ENCODE peak calls at places on chromosome 1, in nine cellular contexts. One of them, this sample, is unnamed.

GRCh38 chr1:216632980-216633379 is 90.2 kb downstream of the ESRRG start:
- DNase-seq in activated naive CD8-positive, alpha-beta T cell treated with anti-CD3 and anti-CD28 coated beads for 36 hours: no peak
- DNase-seq in mesothelial cell of epicardium: no peak
- DNase-seq in NCI-H1092: no peak
- DNase-seq in cardiac muscle cell: peak
- DNase-seq in breast epithelium: no peak
- DNase-seq in SK-MEL-5: no peak
- DNase-seq in midbrain: no peak
- DNase-seq in activated T-cell treated with anti-CD3 and anti-CD28 coated beads for 48 hours: no peak
- DNase-seq in this sample: peak

GRCh38 chr1:25609921-25610320 is 6.7 kb upstream of the MAN1C1 start:
- DNase-seq in mesothelial cell of epicardium: no peak
- DNase-seq in breast epithelium: no peak
- DNase-seq in NCI-H1092: no peak
- DNase-seq in midbrain: no peak
- DNase-seq in activated T-cell treated with anti-CD3 and anti-CD28 coated beads for 48 hours: no peak
- DNase-seq in activated naive CD8-positive, alpha-beta T cell treated with anti-CD3 and anti-CD28 coated beads for 36 hours: no peak
- DNase-seq in SK-MEL-5: no peak
- DNase-seq in cardiac muscle cell: no peak
- DNase-seq in this sample: no peak

GRCh38 chr1:93899543-93900207 is 9.6 kb downstream of the GCLM start:
- DNase-seq in midbrain: no peak
- DNase-seq in cardiac muscle cell: no peak
- DNase-seq in mesothelial cell of epicardium: no peak
- DNase-seq in SK-MEL-5: no peak
- DNase-seq in NCI-H1092: no peak
- DNase-seq in activated naive CD8-positive, alpha-beta T cell treated with anti-CD3 and anti-CD28 coated beads for 36 hours: no peak
- DNase-seq in breast epithelium: no peak
- DNase-seq in activated T-cell treated with anti-CD3 and anti-CD28 coated beads for 48 hours: no peak
- DNase-seq in this sample: no peak

GRCh38 chr1:34642679-34643078 is 112.2 kb upstream of the GJB5 start:
- DNase-seq in cardiac muscle cell: no peak
- DNase-seq in activated naive CD8-positive, alpha-beta T cell treated with anti-CD3 and anti-CD28 coated beads for 36 hours: no peak
- DNase-seq in midbrain: no peak
- DNase-seq in mesothelial cell of epicardium: no peak
- DNase-seq in NCI-H1092: no peak
- DNase-seq in activated T-cell treated with anti-CD3 and anti-CD28 coated beads for 48 hours: no peak
- DNase-seq in breast epithelium: no peak
- DNase-seq in SK-MEL-5: no peak
- DNase-seq in this sample: no peak

GRCh38 chr1:204673909-204674701 is 11.4 kb downstream of the LRRN2 start:
- DNase-seq in midbrain: no peak
- DNase-seq in mesothelial cell of epicardium: no peak
- DNase-seq in SK-MEL-5: no peak
- DNase-seq in NCI-H1092: peak
- DNase-seq in activated naive CD8-positive, alpha-beta T cell treated with anti-CD3 and anti-CD28 coated beads for 36 hours: no peak
- DNase-seq in breast epithelium: no peak
- DNase-seq in cardiac muscle cell: no peak
- DNase-seq in activated T-cell treated with anti-CD3 and anti-CD28 coated beads for 48 hours: no peak
- DNase-seq in this sample: peak

GRCh38 chr1:182869241-182869666 is 30.1 kb downstream of the DHX9 start:
- DNase-seq in NCI-H1092: no peak
- DNase-seq in cardiac muscle cell: no peak
- DNase-seq in breast epithelium: no peak
- DNase-seq in SK-MEL-5: no peak
- DNase-seq in mesothelial cell of epicardium: peak
- DNase-seq in activated naive CD8-positive, alpha-beta T cell treated with anti-CD3 and anti-CD28 coated beads for 36 hours: no peak
- DNase-seq in midbrain: no peak
- DNase-seq in activated T-cell treated with anti-CD3 and anti-CD28 coated beads for 48 hours: no peak
- DNase-seq in this sample: no peak

GRCh38 chr1:53665996-53666395 is 73.0 kb downstream of the GLIS1 start:
- DNase-seq in activated T-cell treated with anti-CD3 and anti-CD28 coated beads for 48 hours: no peak
- DNase-seq in NCI-H1092: no peak
- DNase-seq in cardiac muscle cell: no peak
- DNase-seq in breast epithelium: no peak
- DNase-seq in SK-MEL-5: no peak
- DNase-seq in mesothelial cell of epicardium: no peak
- DNase-seq in activated naive CD8-positive, alpha-beta T cell treated with anti-CD3 and anti-CD28 coated beads for 36 hours: no peak
- DNase-seq in midbrain: no peak
- DNase-seq in this sample: no peak

GRCh38 chr1:15213333-15213732 is 33.7 kb upstream of the FHAD1 start:
- DNase-seq in midbrain: no peak
- DNase-seq in activated naive CD8-positive, alpha-beta T cell treated with anti-CD3 and anti-CD28 coated beads for 36 hours: no peak
- DNase-seq in NCI-H1092: no peak
- DNase-seq in SK-MEL-5: no peak
- DNase-seq in breast epithelium: no peak
- DNase-seq in cardiac muscle cell: no peak
- DNase-seq in activated T-cell treated with anti-CD3 and anti-CD28 coated beads for 48 hours: no peak
- DNase-seq in mesothelial cell of epicardium: no peak
- DNase-seq in this sample: no peak

GRCh38 chr1:111370871-111371270 is 56.7 kb downstream of the OVGP1 start:
- DNase-seq in midbrain: no peak
- DNase-seq in mesothelial cell of epicardium: no peak
- DNase-seq in breast epithelium: no peak
- DNase-seq in activated naive CD8-positive, alpha-beta T cell treated with anti-CD3 and anti-CD28 coated beads for 36 hours: no peak
- DNase-seq in NCI-H1092: no peak
- DNase-seq in SK-MEL-5: no peak
- DNase-seq in cardiac muscle cell: no peak
- DNase-seq in activated T-cell treated with anti-CD3 and anti-CD28 coated beads for 48 hours: no peak
- DNase-seq in this sample: no peak

GRCh38 chr1:57536749-57537423 is 113.0 kb upstream of the DAB1 start:
- DNase-seq in activated naive CD8-positive, alpha-beta T cell treated with anti-CD3 and anti-CD28 coated beads for 36 hours: no peak
- DNase-seq in activated T-cell treated with anti-CD3 and anti-CD28 coated beads for 48 hours: no peak
- DNase-seq in cardiac muscle cell: no peak
- DNase-seq in mesothelial cell of epicardium: no peak
- DNase-seq in SK-MEL-5: no peak
- DNase-seq in breast epithelium: no peak
- DNase-seq in NCI-H1092: no peak
- DNase-seq in midbrain: no peak
- DNase-seq in this sample: no peak

GRCh38 chr1:12088607-12089006 is 25.5 kb downstream of the TNFRSF8 start:
- DNase-seq in breast epithelium: no peak
- DNase-seq in NCI-H1092: no peak
- DNase-seq in SK-MEL-5: no peak
- DNase-seq in activated naive CD8-positive, alpha-beta T cell treated with anti-CD3 and anti-CD28 coated beads for 36 hours: peak
- DNase-seq in mesothelial cell of epicardium: no peak
- DNase-seq in activated T-cell treated with anti-CD3 and anti-CD28 coated beads for 48 hours: no peak
- DNase-seq in cardiac muscle cell: no peak
- DNase-seq in midbrain: no peak
- DNase-seq in this sample: no peak

GRCh38 chr1:54302951-54303843 is 103.0 kb downstream of the SSBP3 start:
- DNase-seq in mesothelial cell of epicardium: no peak
- DNase-seq in midbrain: no peak
- DNase-seq in breast epithelium: no peak
- DNase-seq in activated T-cell treated with anti-CD3 and anti-CD28 coated beads for 48 hours: no peak
- DNase-seq in activated naive CD8-positive, alpha-beta T cell treated with anti-CD3 and anti-CD28 coated beads for 36 hours: no peak
- DNase-seq in NCI-H1092: no peak
- DNase-seq in SK-MEL-5: no peak
- DNase-seq in cardiac muscle cell: no peak
- DNase-seq in this sample: peak

GRCh38 chr1:116854294-116854693 is 55.4 kb upstream of the PTGFRN start:
- DNase-seq in activated naive CD8-positive, alpha-beta T cell treated with anti-CD3 and anti-CD28 coated beads for 36 hours: no peak
- DNase-seq in mesothelial cell of epicardium: no peak
- DNase-seq in SK-MEL-5: no peak
- DNase-seq in breast epithelium: no peak
- DNase-seq in midbrain: no peak
- DNase-seq in activated T-cell treated with anti-CD3 and anti-CD28 coated beads for 48 hours: no peak
- DNase-seq in NCI-H1092: no peak
- DNase-seq in cardiac muscle cell: no peak
- DNase-seq in this sample: no peak

GRCh38 chr1:200892546-200892945 is 2.2 kb upstream of the INAVA start:
- DNase-seq in mesothelial cell of epicardium: no peak
- DNase-seq in activated naive CD8-positive, alpha-beta T cell treated with anti-CD3 and anti-CD28 coated beads for 36 hours: no peak
- DNase-seq in SK-MEL-5: no peak
- DNase-seq in cardiac muscle cell: no peak
- DNase-seq in breast epithelium: no peak
- DNase-seq in midbrain: no peak
- DNase-seq in activated T-cell treated with anti-CD3 and anti-CD28 coated beads for 48 hours: no peak
- DNase-seq in NCI-H1092: no peak
- DNase-seq in this sample: no peak

GRCh38 chr1:230306158-230306557 is 120.0 kb downstream of the PGBD5 start:
- DNase-seq in midbrain: no peak
- DNase-seq in breast epithelium: no peak
- DNase-seq in activated T-cell treated with anti-CD3 and anti-CD28 coated beads for 48 hours: peak
- DNase-seq in cardiac muscle cell: no peak
- DNase-seq in activated naive CD8-positive, alpha-beta T cell treated with anti-CD3 and anti-CD28 coated beads for 36 hours: peak
- DNase-seq in SK-MEL-5: no peak
- DNase-seq in NCI-H1092: no peak
- DNase-seq in mesothelial cell of epicardium: no peak
- DNase-seq in this sample: no peak

GRCh38 chr1:160682983-160683886 is 28.4 kb downstream of the CD48 start:
- DNase-seq in midbrain: no peak
- DNase-seq in mesothelial cell of epicardium: no peak
- DNase-seq in cardiac muscle cell: no peak
- DNase-seq in NCI-H1092: no peak
- DNase-seq in SK-MEL-5: no peak
- DNase-seq in activated T-cell treated with anti-CD3 and anti-CD28 coated beads for 48 hours: no peak
- DNase-seq in activated naive CD8-positive, alpha-beta T cell treated with anti-CD3 and anti-CD28 coated beads for 36 hours: no peak
- DNase-seq in breast epithelium: no peak
- DNase-seq in this sample: no peak

GRCh38 chr1:3518256-3518655 is 63.8 kb downstream of the ARHGEF16 start:
- DNase-seq in activated T-cell treated with anti-CD3 and anti-CD28 coated beads for 48 hours: peak
- DNase-seq in cardiac muscle cell: no peak
- DNase-seq in activated naive CD8-positive, alpha-beta T cell treated with anti-CD3 and anti-CD28 coated beads for 36 hours: peak
- DNase-seq in midbrain: no peak
- DNase-seq in mesothelial cell of epicardium: no peak
- DNase-seq in SK-MEL-5: no peak
- DNase-seq in NCI-H1092: no peak
- DNase-seq in breast epithelium: no peak
- DNase-seq in this sample: no peak

GRCh38 chr1:56357931-56358783 is 221.2 kb downstream of the PLPP3 start:
- DNase-seq in activated naive CD8-positive, alpha-beta T cell treated with anti-CD3 and anti-CD28 coated beads for 36 hours: no peak
- DNase-seq in NCI-H1092: no peak
- DNase-seq in activated T-cell treated with anti-CD3 and anti-CD28 coated beads for 48 hours: no peak
- DNase-seq in breast epithelium: no peak
- DNase-seq in midbrain: no peak
- DNase-seq in mesothelial cell of epicardium: no peak
- DNase-seq in SK-MEL-5: no peak
- DNase-seq in cardiac muscle cell: no peak
- DNase-seq in this sample: no peak

GRCh38 chr1:62237950-62238374 is 43.3 kb downstream of the L1TD1 start:
- DNase-seq in cardiac muscle cell: peak
- DNase-seq in SK-MEL-5: no peak
- DNase-seq in mesothelial cell of epicardium: no peak
- DNase-seq in breast epithelium: no peak
- DNase-seq in midbrain: no peak
- DNase-seq in activated naive CD8-positive, alpha-beta T cell treated with anti-CD3 and anti-CD28 coated beads for 36 hours: no peak
- DNase-seq in activated T-cell treated with anti-CD3 and anti-CD28 coated beads for 48 hours: no peak
- DNase-seq in NCI-H1092: no peak
- DNase-seq in this sample: no peak

GRCh38 chr1:30977105-30977504 is 68.5 kb upstream of the SDC3 start:
- DNase-seq in NCI-H1092: no peak
- DNase-seq in breast epithelium: no peak
- DNase-seq in SK-MEL-5: peak
- DNase-seq in cardiac muscle cell: no peak
- DNase-seq in activated naive CD8-positive, alpha-beta T cell treated with anti-CD3 and anti-CD28 coated beads for 36 hours: no peak
- DNase-seq in activated T-cell treated with anti-CD3 and anti-CD28 coated beads for 48 hours: no peak
- DNase-seq in midbrain: no peak
- DNase-seq in mesothelial cell of epicardium: no peak
- DNase-seq in this sample: peak

GRCh38 chr1:214474467-214474866 is 76.9 kb downstream of the PTPN14 start:
- DNase-seq in midbrain: no peak
- DNase-seq in NCI-H1092: no peak
- DNase-seq in breast epithelium: no peak
- DNase-seq in mesothelial cell of epicardium: no peak
- DNase-seq in activated T-cell treated with anti-CD3 and anti-CD28 coated beads for 48 hours: no peak
- DNase-seq in activated naive CD8-positive, alpha-beta T cell treated with anti-CD3 and anti-CD28 coated beads for 36 hours: no peak
- DNase-seq in SK-MEL-5: no peak
- DNase-seq in cardiac muscle cell: no peak
- DNase-seq in this sample: no peak

GRCh38 chr1:213550804-213551203 is 437.0 kb upstream of the PROX1 start:
- DNase-seq in NCI-H1092: no peak
- DNase-seq in SK-MEL-5: no peak
- DNase-seq in cardiac muscle cell: no peak
- DNase-seq in activated T-cell treated with anti-CD3 and anti-CD28 coated beads for 48 hours: no peak
- DNase-seq in mesothelial cell of epicardium: no peak
- DNase-seq in activated naive CD8-positive, alpha-beta T cell treated with anti-CD3 and anti-CD28 coated beads for 36 hours: no peak
- DNase-seq in breast epithelium: no peak
- DNase-seq in midbrain: no peak
- DNase-seq in this sample: no peak

GRCh38 chr1:77044133-77044849 is 174.9 kb downstream of the PIGK start:
- DNase-seq in mesothelial cell of epicardium: no peak
- DNase-seq in breast epithelium: no peak
- DNase-seq in midbrain: no peak
- DNase-seq in cardiac muscle cell: no peak
- DNase-seq in SK-MEL-5: no peak
- DNase-seq in activated T-cell treated with anti-CD3 and anti-CD28 coated beads for 48 hours: no peak
- DNase-seq in NCI-H1092: no peak
- DNase-seq in activated naive CD8-positive, alpha-beta T cell treated with anti-CD3 and anti-CD28 coated beads for 36 hours: peak
- DNase-seq in this sample: no peak

GRCh38 chr1:87335175-87335992 is 6.7 kb downstream of the LMO4 start:
- DNase-seq in cardiac muscle cell: peak
- DNase-seq in activated T-cell treated with anti-CD3 and anti-CD28 coated beads for 48 hours: peak
- DNase-seq in midbrain: peak
- DNase-seq in NCI-H1092: peak
- DNase-seq in activated naive CD8-positive, alpha-beta T cell treated with anti-CD3 and anti-CD28 coated beads for 36 hours: peak
- DNase-seq in SK-MEL-5: peak
- DNase-seq in mesothelial cell of epicardium: peak
- DNase-seq in breast epithelium: peak
- DNase-seq in this sample: peak